ENCODE peak calls at places on chromosomes 2 and 18, in ten cellular contexts. X, K, M, R, J, C, W, Q, U and E are unnamed samples.

GRCh38 chr2:47031909-47032668 is 116.5 kb upstream of the MCFD2 start:
- DNase-seq in K (no peak), U (no peak), M (no peak), X (no peak), R (no peak), W (no peak), C (no peak), Q (no peak), J (peak; percentile 68), E (no peak)

GRCh38 chr18:48662021-48662661 is 123.3 kb downstream of the CTIF start:
- DNase-seq in J (peak; percentile 66), R (peak; percentile 72), C (peak; percentile 19), W (peak; percentile 38), X (peak; percentile 64), Q (peak; percentile 55), K (no peak), U (no peak), M (no peak), E (no peak)

GRCh38 chr2:2866459-2866858 is 511.2 kb downstream of the EIPR1 start:
- DNase-seq in Q (no peak), U (no peak), W (no peak), C (no peak), X (no peak), J (no peak), M (no peak), R (no peak), K (no peak), E (no peak)

GRCh38 chr2:147027451-147027850 is 817.4 kb upstream of the ACVR2A start:
- DNase-seq in M (no peak), U (no peak), C (no peak), J (no peak), R (no peak), X (peak; percentile 9), K (no peak), W (no peak), Q (no peak), E (no peak)

GRCh38 chr2:207953354-207953753 is 72.0 kb downstream of the PLEKHM3 start:
- DNase-seq in J (no peak), C (no peak), K (no peak), W (no peak), M (no peak), U (no peak), X (no peak), R (no peak), Q (no peak), E (no peak)

GRCh38 chr2:65918760-65919187 is 486.4 kb upstream of the SPRED2 start:
- DNase-seq in J (no peak), Q (no peak), W (no peak), M (no peak), K (no peak), R (no peak), U (no peak), X (no peak), C (no peak), E (no peak)

GRCh38 chr2:189487283-189488280 is 46.3 kb downstream of the WDR75 start:
- DNase-seq in R (no peak), J (no peak), X (no peak), U (no peak), M (no peak), W (no peak), C (no peak), Q (no peak), K (no peak), E (no peak)

GRCh38 chr2:174699993-174700766 is 64.1 kb downstream of the CHRNA1 start:
- DNase-seq in M (no peak), W (peak; percentile 33), Q (peak; percentile 72), U (no peak), R (peak; percentile 70), C (peak; percentile 38), J (peak; percentile 70), X (peak; percentile 59), K (peak; percentile 26), E (peak; percentile 33)

GRCh38 chr2:28507806-28508764 is 12.2 kb downstream of the PLB1 start:
- DNase-seq in Q (peak; percentile 59), K (peak; percentile 33), R (no peak), W (peak; percentile 63), M (no peak), J (peak; percentile 83), C (peak; percentile 86), X (no peak), U (no peak), E (no peak)

GRCh38 chr2:223108376-223109100 is 56.5 kb downstream of the KCNE4 start:
- DNase-seq in K (no peak), U (no peak), J (no peak), Q (no peak), R (no peak), W (no peak), X (peak; percentile 71), C (no peak), M (no peak), E (no peak)

GRCh38 chr2:45342-46130 is 769 bp downstream of the FAM110C start:
- DNase-seq in C (no peak), R (no peak), J (peak; percentile 28), X (no peak), Q (peak; percentile 27), M (no peak), K (no peak), W (no peak), U (no peak), E (peak; percentile 24)

GRCh38 chr2:218311908-218312756 is 19.8 kb upstream of the TMBIM1 start:
- DNase-seq in R (no peak), J (no peak), M (no peak), C (no peak), Q (no peak), U (no peak), K (no peak), X (no peak), W (no peak), E (no peak)

GRCh38 chr2:46179037-46179621 is 118.1 kb upstream of the EPAS1 start:
- DNase-seq in U (no peak), X (peak; percentile 94), K (peak; percentile 29), C (peak; percentile 50), J (no peak), M (peak; percentile 15), Q (no peak), W (no peak), R (peak; percentile 99), E (peak; percentile 24)

GRCh38 chr2:36949845-36950244 is 16.5 kb downstream of the STRN start:
- DNase-seq in R (no peak), M (no peak), K (no peak), Q (no peak), X (no peak), C (no peak), W (no peak), U (no peak), J (no peak), E (no peak)

GRCh38 chr2:239304533-239305221 is 96.1 kb downstream of the HDAC4 start:
- DNase-seq in U (no peak), R (no peak), J (no peak), K (no peak), Q (no peak), M (no peak), X (no peak), C (no peak), W (no peak), E (no peak)

GRCh38 chr2:71792926-71793761 is 339.8 kb downstream of the DYSF start:
- DNase-seq in Q (no peak), U (no peak), R (peak; percentile 40), C (peak; percentile 63), M (no peak), K (no peak), W (no peak), J (no peak), X (no peak), E (no peak)